ENCODE peak calls at places on chromosomes 11 and 22, in ten cellular contexts. E is hypothalamus, F is myocyte, J is Kasumi-1, Q is left lung, C is T-helper 1 cell, K is lung microvascular endothelial cell, R is AG10803, Z is GM13977, V is NCI-H187 treated with DMSO at 0.1 percent for 48 hours. U is an unnamed sample.

GRCh38 chr11:74948546-74948897 is 369 bp downstream of the XRRA1 start:
- DNase-seq in E (no peak), F (no peak), J (peak), Q (no peak), C (no peak), K (no peak), R (peak), Z (peak), V (no peak), U (no peak)

GRCh38 chr11:106971864-106972263 is 46.4 kb downstream of the GUCY1A2 start:
- DNase-seq in E (no peak), F (no peak), J (no peak), Q (no peak), C (no peak), K (no peak), R (no peak), Z (no peak), V (no peak), U (no peak)

GRCh38 chr22:25368271-25368670 is 148.8 kb downstream of the CRYBB2 start:
- DNase-seq in E (no peak), F (peak), J (no peak), Q (peak), C (no peak), K (peak), R (peak), Z (no peak), V (no peak), U (no peak)

GRCh38 chr11:71248656-71249055 is 3.7 kb downstream of the SHANK2 start:
- DNase-seq in E (no peak), F (no peak), J (no peak), Q (no peak), C (no peak), K (no peak), R (no peak), Z (no peak), V (no peak), U (no peak)

GRCh38 chr22:45083659-45084305 is 74.0 kb upstream of the PHF21B start:
- DNase-seq in E (no peak), F (peak), J (no peak), Q (no peak), C (no peak), K (no peak), R (peak), Z (no peak), V (no peak), U (no peak)

GRCh38 chr11:67278135-67278938 is 10.8 kb upstream of the ANKRD13D start:
- DNase-seq in E (no peak), F (no peak), J (no peak), Q (peak), C (no peak), K (no peak), R (no peak), Z (no peak), V (no peak), U (no peak)

GRCh38 chr11:130427581-130428211 is 713 bp downstream of the ADAMTS8 start:
- DNase-seq in E (no peak), F (no peak), J (peak), Q (no peak), C (no peak), K (no peak), R (no peak), Z (no peak), V (no peak), U (no peak)

GRCh38 chr11:18934195-18934808 is 4.9 kb downstream of the MRGPRX1 start:
- DNase-seq in E (no peak), F (no peak), J (no peak), Q (no peak), C (peak), K (no peak), R (no peak), Z (no peak), V (no peak), U (no peak)

GRCh38 chr11:128965485-128965884 is 22.8 kb upstream of the TP53AIP1 start:
- DNase-seq in E (no peak), F (no peak), J (no peak), Q (no peak), C (peak), K (peak), R (no peak), Z (peak), V (no peak), U (no peak)